ENCODE peak calls at places on chromosome 12, in five cellular contexts. I is astrocyte of the spinal cord, H is neural progenitor cell, L is body of pancreas, Q is foreskin fibroblast. B is an unnamed sample.

GRCh38 chr12:53063708-53064612 is 14.1 kb downstream of the TNS2 start:
- DNase-seq in Q (peak; percentile 90), L (peak; percentile 56), H (no peak), I (peak; percentile 62), B (no peak)

GRCh38 chr12:113236539-113237354 is 15.5 kb downstream of the TPCN1 start:
- DNase-seq in L (no peak), Q (no peak), I (peak; percentile 17), H (no peak), B (no peak)

GRCh38 chr12:53695148-53696138 is 19.6 kb upstream of the ATP5MC2 start:
- DNase-seq in L (no peak), H (peak; percentile 82), I (peak; percentile 62), Q (peak; percentile 54), B (peak; percentile 74)

GRCh38 chr12:51785906-51786305 is 62.6 kb downstream of the FIGNL2 start:
- DNase-seq in I (no peak), L (no peak), Q (no peak), H (no peak), B (no peak)

GRCh38 chr12:127060310-127060847 is 1206.6 kb upstream of the TMEM132C start:
- DNase-seq in H (no peak), Q (no peak), L (no peak), I (no peak), B (no peak)

GRCh38 chr12:59657266-59657665 is 61.4 kb downstream of the SLC16A7 start:
- DNase-seq in L (no peak), I (peak; percentile 40), Q (no peak), H (no peak), B (no peak)

GRCh38 chr12:131075611-131076010 is 121.9 kb downstream of the ADGRD1 start:
- DNase-seq in L (no peak), I (no peak), H (no peak), Q (no peak), B (no peak)

GRCh38 chr12:109771746-109772621 is 58.4 kb downstream of the FAM222A start:
- DNase-seq in Q (no peak), L (no peak), I (no peak), H (no peak), B (no peak)

GRCh38 chr12:64609543-64610091 is 678 bp upstream of the RASSF3 start:
- DNase-seq in L (no peak), H (peak; percentile 50), I (peak; percentile 41), Q (no peak), B (no peak)

GRCh38 chr12:75658826-75659823 is 147.7 kb upstream of the KRR1 start:
- DNase-seq in H (no peak), I (peak; percentile 90), L (no peak), Q (peak; percentile 67), B (no peak)

GRCh38 chr12:88036368-88036965 is 7.3 kb upstream of the C12orf50 start:
- DNase-seq in Q (peak; percentile 51), I (peak; percentile 14), H (no peak), L (peak; percentile 10), B (no peak)

GRCh38 chr12:65631621-65632111 is 192.6 kb upstream of the HMGA2 start:
- DNase-seq in Q (peak; percentile 99), H (no peak), I (peak; percentile 99), L (peak; percentile 4), B (no peak)

GRCh38 chr12:102539651-102540553 is 59.5 kb upstream of the IGF1 start:
- DNase-seq in Q (peak; percentile 90), H (peak; percentile 21), I (no peak), L (no peak), B (peak; percentile 12)

GRCh38 chr12:102232446-102232845 is 34.8 kb upstream of the PMCH start:
- DNase-seq in H (no peak), I (peak; percentile 3), L (no peak), Q (peak; percentile 32), B (no peak)

GRCh38 chr12:89084751-89085150 is 267.6 kb downstream of the DUSP6 start:
- DNase-seq in Q (peak; percentile 74), H (no peak), I (peak; percentile 75), L (no peak), B (no peak)

GRCh38 chr12:19946549-19946948 is 421.8 kb upstream of the PDE3A start:
- DNase-seq in I (peak; percentile 92), L (no peak), Q (peak; percentile 92), H (no peak), B (no peak)

GRCh38 chr12:42173961-42174521 is 29.4 kb upstream of the GXYLT1 start:
- DNase-seq in I (no peak), L (no peak), Q (no peak), H (no peak), B (no peak)

GRCh38 chr12:50458606-50459005 is 46.2 kb upstream of the DIP2B start:
- DNase-seq in H (no peak), L (no peak), Q (no peak), I (peak; percentile 10), B (no peak)

GRCh38 chr12:105721051-105721825 is 390.7 kb downstream of the C12orf75 start:
- DNase-seq in Q (no peak), L (no peak), I (peak; percentile 52), H (peak; percentile 59), B (no peak)

GRCh38 chr12:104108755-104109445 is 29.1 kb downstream of the NFYB start:
- DNase-seq in H (peak; percentile 85), I (peak; percentile 88), Q (peak; percentile 69), L (peak; percentile 79), B (peak; percentile 89)

GRCh38 chr12:97336896-97337751 is 125.5 kb upstream of the RMST start:
- DNase-seq in I (no peak), L (no peak), Q (no peak), H (peak; percentile 34), B (no peak)

GRCh38 chr12:116044181-116044580 is 233.3 kb downstream of the MED13L start:
- DNase-seq in H (no peak), I (peak; percentile 53), Q (no peak), L (peak; percentile 35), B (no peak)

GRCh38 chr12:52722680-52723079 is 19.4 kb upstream of the KRT77 start:
- DNase-seq in L (no peak), I (no peak), H (no peak), Q (no peak), B (no peak)

GRCh38 chr12:119620490-119620889 is 26.9 kb downstream of the TMEM233 start:
- DNase-seq in H (no peak), Q (no peak), I (no peak), L (no peak), B (no peak)

GRCh38 chr12:65168606-65169310 is 625 bp upstream of the LEMD3 start:
- DNase-seq in L (no peak), Q (no peak), I (no peak), H (no peak), B (no peak)

GRCh38 chr12:106081606-106082005 is 57.1 kb downstream of the NUAK1 start:
- DNase-seq in Q (no peak), H (no peak), I (no peak), L (no peak), B (no peak)

GRCh38 chr12:64180951-64181350 is 41.1 kb downstream of the KICS2 start:
- DNase-seq in I (peak; percentile 65), H (no peak), Q (peak; percentile 62), L (peak; percentile 32), B (no peak)

DNA sequence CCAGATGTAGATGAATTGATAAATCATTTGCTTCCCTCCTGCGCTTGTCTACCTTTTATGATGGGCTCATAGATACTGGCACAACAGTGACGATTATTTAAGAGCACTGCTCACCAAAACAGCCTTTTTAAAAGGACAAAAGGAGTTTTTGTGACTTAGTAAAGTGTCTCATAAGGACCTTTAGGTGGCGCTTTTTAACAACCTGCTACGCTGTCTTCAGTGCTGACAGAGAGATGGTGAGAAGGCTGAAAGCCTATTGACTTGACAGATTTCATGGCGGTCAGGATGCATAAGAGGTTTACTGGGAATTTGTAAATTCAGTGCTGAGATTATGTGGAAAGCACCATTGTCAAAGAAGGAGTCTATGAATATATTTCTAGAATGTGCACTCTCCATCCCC is 87.6 kb downstream of the SLC15A5 start:
- DNase-seq in H (peak; percentile 73), I (peak; percentile 20), Q (no peak), L (peak; percentile 11), B (no peak)
- TF ChIP-seq CTCF in H (peak; percentile 59), I (peak; percentile 28), Q (peak; percentile 9), L (peak; percentile 27), B (peak; percentile 22)

GRCh38 chr12:83827860-83828259 is 1084.7 kb downstream of the SLC6A15 start:
- DNase-seq in H (peak; percentile 54), L (no peak), I (no peak), Q (no peak), B (peak; percentile 1)
- TF ChIP-seq CTCF in H (peak; percentile 56), L (no peak), I (peak; percentile 13), Q (no peak), B (no peak)

GRCh38 chr12:5912437-5913334 is 32.4 kb downstream of the ANO2 start:
- DNase-seq in Q (no peak), L (no peak), H (peak; percentile 82), I (no peak), B (peak; percentile 56)
- TF ChIP-seq CTCF in Q (peak; percentile 9), L (no peak), H (peak; percentile 97), I (peak; percentile 37), B (peak; percentile 76)

DNA sequence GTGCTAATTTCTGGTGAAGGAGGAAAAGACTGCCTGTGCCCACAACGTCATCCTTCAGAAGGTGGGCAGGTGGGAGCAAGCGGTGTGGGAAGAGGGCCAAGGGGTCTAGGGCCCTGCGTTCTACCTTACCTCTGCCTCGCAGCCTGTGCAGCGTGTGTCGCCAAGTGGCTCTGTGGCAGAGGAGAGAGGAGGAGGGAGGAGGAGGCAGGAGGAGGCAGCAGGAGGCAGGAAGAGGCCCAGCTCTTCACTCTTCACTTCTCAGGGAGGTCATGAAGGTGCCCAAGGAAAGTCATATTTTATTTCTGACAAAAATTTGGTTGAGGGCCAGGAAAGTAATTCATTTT is 177.9 kb downstream of the MYRFL start:
- DNase-seq in H (no peak), L (no peak), Q (no peak), I (no peak), B (no peak)
- TF ChIP-seq CTCF in H (no peak), L (no peak), Q (no peak), I (no peak), B (no peak)

DNA sequence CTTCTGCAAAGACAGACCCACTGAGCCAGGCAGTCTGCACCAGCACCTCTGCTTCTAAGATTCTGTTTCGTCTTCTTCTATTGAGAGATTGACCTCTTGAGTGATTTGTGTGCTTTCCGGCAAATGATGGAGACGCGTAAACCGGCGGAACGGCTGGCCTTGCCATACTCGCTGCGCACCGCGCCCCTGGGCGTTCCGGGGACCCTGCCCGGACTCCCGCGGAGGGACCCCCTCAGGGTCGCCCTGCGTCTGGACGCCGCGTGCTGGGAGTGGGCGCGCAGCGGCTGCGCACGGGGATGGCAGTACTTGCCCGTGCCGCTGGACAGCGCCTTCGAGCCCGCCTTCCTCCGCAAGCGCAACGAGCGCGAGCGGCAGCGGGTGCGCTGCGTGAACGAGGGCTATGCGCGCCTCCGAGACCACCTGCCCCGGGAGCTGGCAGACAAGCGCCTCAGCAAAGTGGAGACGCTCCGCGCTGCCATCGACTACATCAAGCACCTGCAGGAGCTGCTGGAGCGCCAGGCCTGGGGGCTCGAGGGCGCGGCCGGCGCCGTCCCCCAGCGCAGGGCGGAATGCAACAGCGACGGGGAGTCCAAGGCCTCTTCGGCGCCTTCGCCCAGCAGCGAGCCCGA is 703 bp downstream of the ASCL4 start:
- DNase-seq in I (no peak), H (peak; percentile 91), L (no peak), Q (no peak), B (peak; percentile 74)
- TF ChIP-seq CTCF in I (no peak), H (peak; percentile 52), L (no peak), Q (no peak), B (peak; percentile 34)

GRCh38 chr12:32918890-32919791 is 22.6 kb upstream of the PKP2 start:
- DNase-seq in L (peak; percentile 23), I (peak; percentile 93), H (peak; percentile 48), Q (no peak), B (peak; percentile 12)
- TF ChIP-seq CTCF in L (peak; percentile 71), I (peak; percentile 46), H (peak; percentile 72), Q (peak; percentile 3), B (peak; percentile 63)